ENCODE peak calls at places on chromosomes 3 and 15, in four cellular contexts. W, R, U and P are unnamed samples.

GRCh38 chr15:78174398-78174797 is 25.2 kb downstream of the IDH3A start:
- DNase-seq in W (no peak), R (no peak), U (peak), P (no peak)

GRCh38 chr15:80152896-80153876 is at the start of gene FAH:
- DNase-seq in W (no peak), R (no peak), U (peak), P (no peak)

GRCh38 chr3:50658831-50659230 is 15.9 kb upstream of the DOCK3 start:
- DNase-seq in W (no peak), R (no peak), U (no peak), P (no peak)

GRCh38 chr3:37765591-37766219 is 96.0 kb upstream of the CTDSPL start:
- DNase-seq in W (no peak), R (no peak), U (no peak), P (no peak)

GRCh38 chr3:160150525-160150924 is 74.7 kb upstream of the C3orf80 start:
- DNase-seq in W (no peak), R (no peak), U (no peak), P (no peak)

GRCh38 chr15:63381301-63382192 is at the start of gene CA12:
- DNase-seq in W (no peak), R (no peak), U (peak), P (no peak)

GRCh38 chr15:32818758-32819405 is 101.1 kb downstream of the GREM1 start:
- DNase-seq in W (no peak), R (no peak), U (no peak), P (no peak)

GRCh38 chr3:138348950-138349739 is 766 bp downstream of the MRAS start:
- DNase-seq in W (no peak), R (no peak), U (no peak), P (no peak)

GRCh38 chr3:73140772-73141434 is 79.4 kb downstream of the EBLN2 start:
- DNase-seq in W (no peak), R (no peak), U (no peak), P (peak)

GRCh38 chr15:55110446-55110845 is 86.3 kb downstream of the RSL24D1 start:
- DNase-seq in W (no peak), R (no peak), U (no peak), P (no peak)

GRCh38 chr3:100438623-100438974 is 37.3 kb downstream of the LNP1 start:
- DNase-seq in W (no peak), R (no peak), U (no peak), P (no peak)

GRCh38 chr3:50154476-50154839 is 666 bp upstream of the SEMA3F start:
- DNase-seq in W (no peak), R (no peak), U (no peak), P (no peak)

GRCh38 chr3:177777699-177778098 is 580.4 kb upstream of the TBL1XR1 start:
- DNase-seq in W (no peak), R (no peak), U (peak), P (peak)